ENCODE peak calls at places on chromosomes 2 and 18, in nine cellular contexts. P is posterior cingulate gyrus; F is activated naive CD8-positive, alpha-beta T cell treated with anti-CD3 and anti-CD28 coated beads, Interleukin-2, amount 50 U/mL, for 24 hours; Q is neuronal stem cell; D is ACHN; S is GM23248; K is CMK; R is AG08396; Z is GM10248. Y is an unnamed sample.

GRCh38 chr2:26561918-26562810 is 79.0 kb downstream of the CIB4 start:
- DNase-seq in K (peak), P (peak), F (peak), Z (no peak), Q (no peak), R (peak), D (peak), S (peak), Y (no peak)

GRCh38 chr2:72010647-72011355 is 136.9 kb downstream of the CYP26B1 start:
- DNase-seq in K (no peak), F (no peak), P (no peak), D (no peak), Z (no peak), Q (no peak), S (no peak), R (no peak), Y (no peak)

GRCh38 chr2:14255135-14255820 is 377.2 kb upstream of the LRATD1 start:
- DNase-seq in K (no peak), D (no peak), P (peak), Z (no peak), R (no peak), F (no peak), Q (no peak), S (no peak), Y (no peak)

GRCh38 chr2:216108310-216108966 is 710 bp upstream of the XRCC5 start:
- DNase-seq in S (peak), P (no peak), F (no peak), R (no peak), D (no peak), Z (no peak), K (no peak), Q (no peak), Y (no peak)

GRCh38 chr2:219308142-219309093 is 783 bp downstream of the PTPRN start:
- DNase-seq in R (peak), Z (peak), P (peak), K (no peak), D (peak), F (peak), S (peak), Q (peak), Y (no peak)

GRCh38 chr2:236261452-236261851 is 2.8 kb downstream of the ASB18 start:
- DNase-seq in S (no peak), D (no peak), K (no peak), Z (no peak), Q (no peak), P (no peak), F (no peak), R (no peak), Y (no peak)

GRCh38 chr2:99153921-99154604 is 679 bp downstream of the TSGA10 start:
- DNase-seq in K (no peak), F (no peak), D (peak), Q (no peak), Z (no peak), S (peak), R (peak), P (no peak), Y (no peak)

GRCh38 chr2:118834901-118835738 is 12.3 kb downstream of the EN1 start:
- DNase-seq in D (no peak), F (peak), P (no peak), K (no peak), Z (peak), R (no peak), S (peak), Q (peak), Y (no peak)

GRCh38 chr18:31426021-31426420 is 21.5 kb upstream of the DSG3 start:
- DNase-seq in R (no peak), Q (no peak), P (no peak), S (no peak), F (no peak), K (no peak), Z (no peak), D (no peak), Y (no peak)

GRCh38 chr2:238691596-238692491 is 156.0 kb upstream of the TWIST2 start:
- DNase-seq in P (no peak), F (no peak), K (no peak), Q (no peak), S (peak), D (no peak), Z (no peak), R (no peak), Y (no peak)

GRCh38 chr2:160836755-160837154 is 323.5 kb upstream of the TANK start:
- DNase-seq in K (no peak), D (peak), F (no peak), S (peak), Z (no peak), Q (no peak), P (no peak), R (peak), Y (peak)

GRCh38 chr2:164882276-164882675 is 40.7 kb upstream of the COBLL1 start:
- DNase-seq in S (no peak), P (no peak), D (no peak), Z (no peak), F (no peak), R (no peak), Q (no peak), K (no peak), Y (no peak)

GRCh38 chr2:237235383-237236095 is 149.8 kb downstream of the COPS8 start:
- DNase-seq in D (peak), Z (no peak), S (peak), R (peak), K (no peak), F (no peak), Q (no peak), P (no peak), Y (peak)

GRCh38 chr2:24682357-24682756 is 110.8 kb downstream of the PTRHD1 start:
- DNase-seq in F (no peak), Z (no peak), K (no peak), S (no peak), Q (no peak), P (no peak), R (no peak), D (no peak), Y (no peak)

GRCh38 chr2:27308359-27308875 is at the start of gene UCN:
- DNase-seq in K (no peak), D (peak), P (no peak), Q (peak), F (no peak), S (peak), R (peak), Z (no peak), Y (no peak)

GRCh38 chr2:186129767-186130581 is 356.1 kb upstream of the ZC3H15 start:
- DNase-seq in Q (no peak), F (no peak), D (no peak), S (peak), R (peak), P (no peak), K (no peak), Z (no peak), Y (no peak)

GRCh38 chr2:107738268-107738667 is 88.4 kb upstream of the RGPD4 start:
- DNase-seq in S (no peak), Q (no peak), D (no peak), R (no peak), P (no peak), Z (no peak), F (no peak), K (no peak), Y (peak)

GRCh38 chr2:181957668-181958067 is 28.0 kb upstream of the PPP1R1C start:
- DNase-seq in S (no peak), F (no peak), K (no peak), D (no peak), R (no peak), P (no peak), Z (no peak), Q (no peak), Y (no peak)

GRCh38 chr2:144350151-144350802 is 169.6 kb downstream of the ZEB2 start:
- DNase-seq in R (no peak), F (no peak), Q (no peak), Z (no peak), P (no peak), D (no peak), K (no peak), S (peak), Y (no peak)

GRCh38 chr18:9335255-9336045 is 877 bp downstream of the TWSG1 start:
- DNase-seq in S (peak), P (no peak), D (peak), R (peak), K (no peak), Q (no peak), F (no peak), Z (no peak), Y (no peak)

GRCh38 chr2:24831216-24831615 is 38.0 kb downstream of the CENPO start:
- DNase-seq in S (no peak), Z (no peak), Q (no peak), F (no peak), D (no peak), R (no peak), K (no peak), P (no peak), Y (no peak)

GRCh38 chr2:148044322-148044721 is 23.4 kb downstream of the MBD5 start:
- DNase-seq in K (no peak), P (no peak), Z (no peak), Q (no peak), F (no peak), D (no peak), R (no peak), S (no peak), Y (peak)

GRCh38 chr18:44725300-44726096 is 44.8 kb downstream of the SETBP1 start:
- DNase-seq in D (no peak), P (no peak), K (no peak), Q (no peak), S (peak), R (peak), F (peak), Z (peak), Y (peak)

GRCh38 chr18:26230497-26230896 is 4.3 kb downstream of the TAF4B start:
- DNase-seq in Q (no peak), F (no peak), K (no peak), S (no peak), Z (no peak), R (no peak), D (no peak), P (no peak), Y (no peak)

GRCh38 chr2:65432227-65433190 is at the start of gene SPRED2:
- DNase-seq in P (peak), Q (peak), D (peak), R (peak), S (peak), K (peak), F (peak), Z (peak), Y (peak)

GRCh38 chr2:144515425-144515693 is 4.6 kb downstream of the ZEB2 start:
- DNase-seq in P (no peak), F (no peak), Q (no peak), R (no peak), D (no peak), S (no peak), Z (no peak), K (no peak), Y (no peak)

GRCh38 chr2:150911766-150912280 is 349.8 kb downstream of the RBM43 start:
- DNase-seq in F (no peak), S (peak), P (no peak), K (no peak), Q (no peak), Z (no peak), D (peak), R (peak), Y (peak)

GRCh38 chr2:171034315-171034714 is 105.3 kb downstream of the GORASP2 start:
- DNase-seq in S (no peak), P (no peak), Z (no peak), R (no peak), Q (no peak), F (no peak), K (no peak), D (no peak), Y (no peak)

GRCh38 chr18:48563027-48563426 is 24.2 kb downstream of the CTIF start:
- DNase-seq in Z (no peak), R (peak), Q (no peak), P (no peak), F (no peak), K (no peak), D (peak), S (peak), Y (no peak)

GRCh38 chr2:218855305-218856167 is 4.1 kb upstream of the WNT6 start:
- DNase-seq in S (no peak), Z (no peak), D (no peak), P (no peak), K (no peak), F (no peak), R (no peak), Q (no peak), Y (no peak)

GRCh38 chr2:33477473-33478468 is 1.3 kb downstream of the RASGRP3 start:
- DNase-seq in S (no peak), Z (peak), Q (no peak), P (no peak), D (peak), F (peak), R (no peak), K (no peak), Y (peak)

GRCh38 chr18:9120796-9121195 is 15.8 kb upstream of the ANKRD12 start:
- DNase-seq in R (no peak), S (no peak), D (no peak), Z (no peak), F (no peak), K (no peak), P (no peak), Q (no peak), Y (no peak)

GRCh38 chr2:106882658-106883057 is 3.3 kb downstream of the ST6GAL2 start:
- DNase-seq in P (no peak), D (no peak), R (no peak), Z (no peak), Q (no peak), K (no peak), F (no peak), S (no peak), Y (no peak)

GRCh38 chr2:54417577-54417976 is 38.5 kb upstream of the SPTBN1 start:
- DNase-seq in Q (no peak), Z (no peak), S (no peak), D (no peak), R (no peak), K (no peak), P (no peak), F (no peak), Y (no peak)

GRCh38 chr2:157320409-157320808 is 5.2 kb downstream of the ERMN start:
- DNase-seq in Q (no peak), R (no peak), F (no peak), Z (no peak), D (no peak), S (no peak), P (no peak), K (no peak), Y (no peak)

GRCh38 chr2:240325654-240326031 is 109.8 kb upstream of the GPC1 start:
- DNase-seq in K (no peak), R (no peak), Q (no peak), F (no peak), D (no peak), Z (no peak), P (peak), S (peak), Y (no peak)

GRCh38 chr2:234254783-234255521 is 204.4 kb downstream of the SPP2 start:
- DNase-seq in R (no peak), Q (no peak), S (peak), K (no peak), F (no peak), D (no peak), Z (no peak), P (no peak), Y (peak)

GRCh38 chr2:177885828-177886466 is 186.6 kb downstream of the PDE11A start:
- DNase-seq in Z (no peak), K (no peak), R (no peak), D (no peak), F (no peak), S (no peak), P (no peak), Q (no peak), Y (no peak)

GRCh38 chr2:209367091-209367747 is 56.6 kb upstream of the MAP2 start:
- DNase-seq in S (peak), D (no peak), P (no peak), Q (no peak), F (no peak), K (no peak), R (no peak), Z (no peak), Y (no peak)